ENCODE peak calls at places on chromosomes 3 and 15, in four cellular contexts. C is HCT116, F is cardiac muscle cell, Q is thoracic aorta. H is an unnamed sample.

GRCh38 chr3:36196058-36196457 is 184.2 kb upstream of the STAC start:
- DNase-seq in Q (no peak), F (no peak), C (no peak), H (no peak)

GRCh38 chr3:3031358-3031757 is 78.8 kb downstream of the IL5RA start:
- DNase-seq in F (peak; percentile 18), Q (no peak), C (no peak), H (no peak)

GRCh38 chr3:195047536-195047935 is 223.4 kb downstream of the XXYLT1 start:
- DNase-seq in F (no peak), C (no peak), Q (no peak), H (no peak)

GRCh38 chr3:123090700-123091585 is 24.1 kb downstream of the PDIA5 start:
- DNase-seq in C (no peak), F (no peak), Q (no peak), H (no peak)

GRCh38 chr3:24565053-24565452 is 70.4 kb upstream of the THRB start:
- DNase-seq in C (no peak), Q (no peak), F (no peak), H (no peak)

GRCh38 chr3:108047987-108048386 is 42.8 kb downstream of the CD47 start:
- DNase-seq in C (no peak), Q (no peak), F (no peak), H (no peak)

GRCh38 chr3:63961891-63962290 is 49.7 kb upstream of the SCAANT1 start:
- DNase-seq in C (peak; percentile 39), F (peak; percentile 40), Q (no peak), H (peak; percentile 66)

GRCh38 chr3:193589616-193590015 is 3.4 kb upstream of the OPA1 start:
- DNase-seq in C (no peak), F (no peak), Q (no peak), H (no peak)

GRCh38 chr15:48963524-48964113 is at the start of gene SHC4:
- DNase-seq in Q (no peak), F (peak; percentile 87), C (no peak), H (peak; percentile 21)

GRCh38 chr3:4752201-4753072 is 226.8 kb upstream of the BHLHE40 start:
- DNase-seq in Q (no peak), C (no peak), F (peak; percentile 37), H (no peak)

GRCh38 chr3:37072892-37073291 is 79.6 kb downstream of the MLH1 start:
- DNase-seq in C (no peak), F (peak; percentile 94), Q (no peak), H (no peak)

GRCh38 chr15:39124925-39125625 is 455.8 kb upstream of the THBS1 start:
- DNase-seq in F (no peak), C (no peak), Q (no peak), H (no peak)
- H3K4me1 ChIP-seq in F (peaks cover 18% of the 10 kb centered on the region), C (peaks cover 26% of the 10 kb centered on the region), Q (peaks cover 19% of the 10 kb centered on the region), H (no peaks in the 10 kb centered on the region)

DNA sequence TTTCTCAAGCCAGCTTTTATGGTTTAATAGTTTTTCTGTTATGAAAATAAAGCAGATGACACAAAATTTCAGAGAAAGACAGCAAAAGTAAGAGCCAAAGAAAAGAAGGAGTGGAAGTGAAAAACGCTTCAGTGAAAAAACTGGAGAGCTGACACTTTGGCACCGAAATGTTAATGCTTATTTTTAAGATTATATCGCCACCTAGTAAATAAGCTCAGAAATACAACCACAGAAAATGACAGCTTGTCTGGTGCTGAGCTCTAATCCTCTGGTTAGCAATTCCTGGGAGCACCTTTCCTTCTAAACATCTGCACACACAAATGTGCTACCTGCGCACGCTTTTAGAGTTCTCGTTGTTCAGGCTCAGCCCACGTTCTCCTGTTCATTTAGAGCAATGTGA is 101.7 kb downstream of the ZPLD1 start:
- DNase-seq in Q (no peak), C (peak; percentile 26), F (peak; percentile 60), H (peak; percentile 22)
- H3K4me3 ChIP-seq in Q (no peak overlapping the region), C (no peak overlapping the region), F (no peak overlapping the region), H (no peak overlapping the region)

DNA sequence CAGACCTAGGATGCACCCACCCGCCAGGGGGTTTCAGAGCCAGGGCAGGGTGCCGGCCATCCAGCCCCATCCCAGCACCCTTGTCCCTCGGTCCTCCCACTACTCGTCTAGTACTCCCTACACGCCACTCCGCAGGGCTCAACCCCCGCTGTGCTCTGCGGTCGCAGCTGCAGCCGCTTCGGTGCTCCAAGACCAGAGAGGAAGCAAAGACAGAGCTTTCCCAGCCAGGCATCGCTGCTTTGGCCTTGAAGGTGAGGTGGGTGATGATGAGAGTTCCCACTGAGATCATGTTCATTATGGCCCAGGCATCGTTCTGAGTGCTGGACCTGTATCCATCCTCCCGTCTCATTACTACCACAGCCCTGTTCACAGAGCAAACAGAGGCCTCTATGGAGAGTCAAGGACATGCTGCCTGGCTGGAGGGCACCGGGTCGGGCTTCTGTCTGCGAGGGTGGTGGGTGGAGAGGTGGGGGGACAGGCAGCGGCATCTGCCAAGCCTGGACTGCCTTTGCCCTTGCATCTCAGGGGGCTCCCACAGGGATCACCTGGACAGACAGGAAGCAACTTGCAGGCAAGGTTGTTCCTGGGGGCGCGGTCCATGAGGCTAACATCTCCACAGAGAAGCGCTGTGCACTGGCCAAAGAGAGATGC is 66.9 kb downstream of the KLF13 start:
- DNase-seq in Q (no peak), C (no peak), F (no peak), H (no peak)
- H3K27ac ChIP-seq in Q (peak overlapping the region; percentile 98), C (no peak overlapping the region), F (no peak overlapping the region), H (no peak overlapping the region)

DNA sequence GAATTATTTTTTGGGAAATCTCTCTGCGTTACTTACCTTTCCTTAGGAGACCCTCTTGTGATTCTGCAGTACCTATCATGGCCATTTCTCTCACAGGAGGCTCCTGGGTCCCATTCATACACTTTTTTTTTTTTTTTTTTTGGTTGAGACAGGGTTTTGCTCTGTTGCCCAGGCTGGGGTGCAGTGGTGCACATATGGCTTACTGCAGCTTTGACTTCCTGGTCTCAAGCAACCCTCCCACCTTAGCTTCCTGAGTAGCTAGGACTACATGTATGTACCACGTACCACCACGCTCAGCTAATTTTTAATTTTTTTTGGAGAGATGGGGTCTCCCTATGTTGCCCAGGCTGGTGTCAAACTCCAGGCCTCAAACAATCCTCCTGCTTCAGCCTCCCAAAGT is 36.1 kb downstream of the TRAK1 start:
- DNase-seq in F (no peak), C (no peak), Q (no peak), H (no peak)
- H3K4me1 ChIP-seq in F (no peaks in the 10 kb centered on the region), C (peaks cover 18% of the 10 kb centered on the region), Q (no peaks in the 10 kb centered on the region), H (no peaks in the 10 kb centered on the region)

GRCh38 chr15:96343529-96344072 is 13.1 kb downstream of the NR2F2 start:
- DNase-seq in C (no peak), Q (no peak), F (no peak), H (no peak)
- H3K4me3 ChIP-seq in C (no peak overlapping the region), Q (no peak overlapping the region), F (no peak overlapping the region), H (no peak overlapping the region)

GRCh38 chr15:71708741-71709140 is 101.6 kb upstream of the NR2E3 start:
- DNase-seq in C (no peak), Q (no peak), F (peak; percentile 30), H (no peak)
- H3K27ac ChIP-seq in C (no peak overlapping the region), Q (no peak overlapping the region), F (no peak overlapping the region), H (no peak overlapping the region)

DNA sequence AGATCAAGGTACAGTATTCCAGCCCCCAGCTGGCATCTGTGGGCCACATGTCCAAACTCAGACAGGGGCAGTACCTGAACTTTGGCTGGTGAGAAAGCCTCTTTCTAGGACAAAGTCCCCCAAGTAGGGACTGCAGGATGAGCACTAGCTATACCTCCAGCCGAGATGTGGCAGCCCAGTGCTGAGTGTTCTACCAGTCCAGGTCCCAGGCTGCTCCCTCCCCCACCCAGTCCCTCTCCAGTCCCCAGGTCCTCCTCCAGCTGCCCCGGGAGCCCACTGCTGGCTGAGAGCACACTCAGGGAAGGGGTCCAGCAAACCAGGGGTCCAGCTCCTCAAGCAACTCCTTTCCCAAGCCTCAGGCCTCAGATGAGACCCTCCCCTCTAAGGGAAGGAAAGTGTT is 1.5 kb downstream of the SLC26A6 start:
- DNase-seq in Q (no peak), C (no peak), F (no peak), H (no peak)
- H3K4me1 ChIP-seq in Q (peaks cover 34% of the 10 kb centered on the region), C (peaks cover 11% of the 10 kb centered on the region), F (peaks cover 24% of the 10 kb centered on the region), H (peaks cover 18% of the 10 kb centered on the region)

DNA sequence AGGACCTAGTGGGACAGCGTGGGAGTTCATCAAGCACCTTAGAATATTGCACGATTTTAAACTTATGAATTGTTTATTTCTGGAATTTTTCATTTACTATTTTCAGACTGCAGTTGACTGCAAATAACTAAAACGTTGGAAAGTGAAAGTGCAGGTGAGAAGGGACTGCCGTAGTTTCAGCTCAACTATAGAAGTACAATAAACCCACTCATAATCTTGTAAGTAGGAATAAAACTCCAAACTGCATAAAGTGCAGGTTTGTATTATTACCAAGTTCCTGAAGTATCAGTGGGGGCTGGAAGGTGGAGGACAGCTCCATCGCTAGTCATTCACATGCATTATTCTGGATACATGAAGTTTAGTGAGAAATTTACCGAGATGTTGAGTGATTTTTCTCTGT is 43.4 kb upstream of the PLCL2 start:
- DNase-seq in F (no peak), Q (no peak), C (no peak), H (peak; percentile 16)
- H3K4me3 ChIP-seq in F (no peak overlapping the region), Q (no peak overlapping the region), C (no peak overlapping the region), H (no peak overlapping the region)

GRCh38 chr3:124986153-124987143 is 51.9 kb upstream of the MUC13 start:
- DNase-seq in C (peak; percentile 91), F (peak; percentile 79), Q (no peak), H (no peak)
- H3K27ac ChIP-seq in C (peak overlapping the region; percentile 63), F (peak overlapping the region; percentile 74), Q (peak overlapping the region; percentile 15), H (no peak overlapping the region)